ENCODE peak calls at places on chromosome 13, in four cellular contexts. N, I, X and E are unnamed samples.
A peak's percentile ranks its signal among the peaks of the same experiment; 100 is the strongest.

GRCh38 chr13:39159971-39160370 is 121.7 kb downstream of the NHLRC3 start:
- DNase-seq in N (no peak), I (no peak), X (no peak), E (no peak)

GRCh38 chr13:43132228-43132627 is 108.8 kb downstream of the DNAJC15 start:
- DNase-seq in N (no peak), I (no peak), X (peak; percentile 52), E (no peak)

GRCh38 chr13:71935166-71935840 is 68.3 kb upstream of the DACH1 start:
- DNase-seq in N (no peak), I (no peak), X (no peak), E (no peak)

GRCh38 chr13:65292488-65292901 is 1937.6 kb downstream of the PCDH9 start:
- DNase-seq in N (no peak), I (no peak), X (no peak), E (no peak)

GRCh38 chr13:96963786-96964475 is 30.3 kb downstream of the OXGR1 start:
- DNase-seq in N (no peak), I (no peak), X (no peak), E (no peak)

GRCh38 chr13:108227651-108228272 is 9.6 kb downstream of the ABHD13 start:
- DNase-seq in N (no peak), I (no peak), X (peak; percentile 21), E (peak; percentile 53)

GRCh38 chr13:39818953-39819352 is 163.5 kb downstream of the COG6 start:
- DNase-seq in N (no peak), I (no peak), X (no peak), E (no peak)

GRCh38 chr13:73551736-73552135 is 492.9 kb downstream of the KLF5 start:
- DNase-seq in N (no peak), I (no peak), X (no peak), E (no peak)

GRCh38 chr13:31038834-31039552 is 106.5 kb downstream of the TEX26 start:
- DNase-seq in N (no peak), I (peak; percentile 84), X (no peak), E (no peak)

GRCh38 chr13:76764429-76764828 is 121.8 kb downstream of the KCTD12 start:
- DNase-seq in N (no peak), I (no peak), X (no peak), E (no peak)

GRCh38 chr13:29572575-29572974 is 22.9 kb downstream of the SLC7A1 start:
- DNase-seq in N (no peak), I (no peak), X (no peak), E (no peak)

GRCh38 chr13:29570058-29570654 is 25.3 kb downstream of the SLC7A1 start:
- DNase-seq in N (no peak), I (no peak), X (no peak), E (no peak)

GRCh38 chr13:29575098-29575497 is 20.4 kb downstream of the SLC7A1 start:
- DNase-seq in N (no peak), I (no peak), X (no peak), E (no peak)

GRCh38 chr13:29571876-29572570 is 23.5 kb downstream of the SLC7A1 start:
- DNase-seq in N (no peak), I (no peak), X (peak; percentile 86), E (no peak)

GRCh38 chr13:29573190-29573589 is 22.3 kb downstream of the SLC7A1 start:
- DNase-seq in N (no peak), I (no peak), X (no peak), E (no peak)
- H2AFZ ChIP-seq in N (no peak overlapping the region), I (peak overlapping the region; percentile 43), X (no peak overlapping the region), E (no peak overlapping the region)

DNA sequence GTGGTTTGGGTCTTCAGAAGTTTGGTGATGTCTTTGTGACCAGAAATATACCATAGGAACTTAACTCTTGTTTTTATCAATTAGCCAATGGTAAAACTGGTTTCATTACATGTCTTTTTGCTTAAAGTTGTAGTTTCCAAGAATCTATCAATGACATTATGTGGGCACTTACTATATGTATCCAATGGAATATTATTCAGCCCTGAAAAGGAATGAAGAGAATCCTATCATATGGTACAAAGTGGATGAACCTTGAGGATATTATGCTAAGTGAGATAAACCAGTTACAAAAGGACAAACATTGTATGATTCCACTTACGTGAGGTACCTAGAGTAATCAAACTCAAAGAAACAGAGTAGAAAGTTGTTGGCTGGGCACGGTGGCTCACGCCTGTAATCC is 26.4 kb downstream of the RCBTB1 start:
- DNase-seq in N (no peak), I (no peak), X (no peak), E (no peak)
- TF ChIP-seq HDAC6 in N (no peak), I (no peak), X (no peak), E (no peak)

DNA sequence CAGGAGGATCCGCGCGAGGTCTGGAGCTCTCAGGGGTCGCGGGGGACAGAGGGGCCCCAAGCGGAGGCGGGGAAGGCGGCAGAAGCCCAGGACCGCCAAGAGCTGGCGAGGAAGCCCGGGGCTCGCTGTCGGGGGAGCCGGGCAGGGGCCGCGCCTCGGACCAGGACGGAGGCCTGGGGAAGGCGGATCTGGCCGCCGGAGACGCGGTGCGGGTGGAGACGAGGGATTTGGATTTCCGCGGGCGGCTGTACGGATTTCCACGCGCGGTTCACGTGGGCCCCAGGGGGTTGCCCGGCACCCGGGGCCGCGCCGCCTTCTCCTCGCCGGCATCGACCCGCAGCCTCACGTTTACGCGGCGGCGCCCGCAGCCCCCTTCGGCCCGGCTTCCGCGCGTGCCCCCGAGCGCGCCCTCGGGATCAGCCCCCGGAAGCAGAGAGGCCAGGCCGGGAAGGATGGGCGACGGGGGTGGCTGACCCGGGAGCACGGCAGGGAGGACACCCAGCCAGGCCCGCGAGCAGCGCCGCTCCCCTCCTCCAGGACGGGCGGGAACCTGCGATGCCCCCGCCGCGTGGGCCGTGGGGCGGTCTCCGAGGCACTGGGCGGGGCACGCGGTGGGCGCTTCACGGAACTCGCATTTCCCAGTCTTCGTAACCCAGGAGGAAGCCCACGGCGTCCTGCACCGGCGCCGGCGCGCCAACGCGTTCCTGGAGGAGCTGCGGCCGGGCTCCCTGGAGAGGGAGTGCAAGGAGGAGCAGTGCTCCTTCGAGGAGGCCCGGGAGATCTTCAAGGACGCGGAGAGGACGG is 4.7 kb downstream of the F7 start:
- DNase-seq in N (no peak), I (no peak), X (no peak), E (no peak)
- H2AFZ ChIP-seq in N (peak overlapping the region; percentile 72), I (no peak overlapping the region), X (no peak overlapping the region), E (no peak overlapping the region)

DNA sequence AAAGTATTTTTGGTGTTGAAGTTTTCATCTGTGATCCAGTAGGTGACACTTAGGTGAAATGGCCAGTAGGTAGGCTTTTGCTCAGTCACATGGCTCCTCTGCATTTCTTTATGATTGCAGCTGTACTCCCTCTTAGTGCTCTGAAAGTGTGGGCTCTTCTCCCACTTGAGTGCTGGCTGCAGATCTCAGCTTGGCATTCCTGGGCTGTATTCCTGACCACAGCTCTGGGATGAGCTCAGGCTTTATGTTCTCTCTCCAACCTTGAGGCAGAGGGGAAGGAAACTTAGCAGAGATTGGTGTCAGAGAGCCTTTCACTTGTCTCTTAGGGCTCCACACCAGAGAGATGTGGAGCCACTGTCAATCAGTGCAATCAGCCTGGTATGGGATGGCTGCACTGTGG is 254.3 kb downstream of the NDFIP2 start:
- DNase-seq in N (no peak), I (no peak), X (no peak), E (no peak)
- TF ChIP-seq HDAC6 in N (no peak), I (no peak), X (no peak), E (no peak)

GRCh38 chr13:44575741-44576395 is at the start of gene TSC22D1:
- DNase-seq in N (peak; percentile 63), I (no peak), X (no peak), E (no peak)

GRCh38 chr13:44574466-44574855 is 1.7 kb downstream of the TSC22D1 start:
- DNase-seq in N (no peak), I (no peak), X (no peak), E (no peak)

GRCh38 chr13:44575035-44575434 is 1.1 kb downstream of the TSC22D1 start:
- DNase-seq in N (no peak), I (no peak), X (no peak), E (no peak)

GRCh38 chr13:44573071-44573470 is 3.1 kb downstream of the TSC22D1 start:
- DNase-seq in N (no peak), I (no peak), X (no peak), E (no peak)

DNA sequence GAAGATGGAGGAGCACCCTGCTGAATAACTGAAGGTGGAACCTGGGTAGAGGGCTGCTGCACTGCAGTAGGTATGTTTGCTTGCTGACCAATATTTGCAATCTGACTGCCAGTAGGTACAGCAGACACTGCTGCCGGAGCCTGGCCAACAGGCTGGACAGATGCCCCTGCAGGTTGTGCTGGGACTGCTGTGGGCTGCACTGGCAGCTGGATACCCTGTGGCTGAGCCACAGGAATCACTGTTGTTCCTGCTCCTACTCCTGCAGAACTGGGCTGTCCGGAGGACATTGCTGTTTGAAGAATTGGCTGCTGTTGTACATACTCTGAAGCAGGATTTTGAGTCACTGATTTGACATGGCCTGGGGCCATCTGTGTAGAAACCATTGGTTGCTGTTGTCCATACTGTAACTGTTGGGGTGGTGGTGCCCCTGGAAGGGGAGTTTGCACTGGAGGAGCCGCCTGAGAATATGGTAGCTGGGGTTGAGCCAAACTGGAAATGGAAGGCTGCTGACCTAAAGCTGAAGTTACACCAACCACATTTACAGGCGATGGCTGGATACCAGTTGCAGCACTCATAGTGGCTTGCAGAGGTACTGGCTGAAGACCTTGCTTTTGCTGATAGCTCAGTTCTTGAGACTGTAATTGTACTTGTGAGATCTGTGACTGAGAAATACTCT is 2.2 kb downstream of the TSC22D1 start:
- DNase-seq in N (no peak), I (no peak), X (peak; percentile 11), E (peak; percentile 9)
- H2AFZ ChIP-seq in N (no peak overlapping the region), I (no peak overlapping the region), X (no peak overlapping the region), E (no peak overlapping the region)

DNA sequence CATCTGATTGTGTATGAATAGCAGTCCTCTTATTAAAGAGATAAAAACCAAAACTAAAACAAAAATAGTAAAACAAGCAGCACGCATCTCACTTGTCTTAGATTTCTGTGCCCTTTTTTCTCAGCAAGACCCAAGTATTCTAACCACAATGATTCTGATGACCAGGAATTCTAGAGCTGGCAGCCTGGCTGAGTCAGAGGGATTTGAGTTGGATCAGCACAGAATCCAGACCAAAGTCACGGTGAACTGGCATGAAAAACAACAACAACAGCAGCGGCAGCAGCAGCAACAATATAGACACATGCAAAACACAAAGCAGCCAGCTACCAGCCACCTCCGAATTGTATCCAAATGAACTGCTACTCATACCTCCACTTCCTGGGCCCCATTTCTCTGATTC is 360.5 kb downstream of the KCNRG start:
- DNase-seq in N (no peak), I (no peak), X (no peak), E (no peak)
- TF ChIP-seq HDAC6 in N (no peak), I (no peak), X (no peak), E (no peak)

GRCh38 chr13:109275390-109275789 is 511.0 kb downstream of the IRS2 start:
- DNase-seq in N (no peak), I (no peak), X (no peak), E (no peak)
- H2AFZ ChIP-seq in N (no peak overlapping the region), I (no peak overlapping the region), X (no peak overlapping the region), E (no peak overlapping the region)

GRCh38 chr13:27131202-27131623 is 40.4 kb downstream of the USP12 start:
- DNase-seq in N (no peak), I (peak; percentile 99), X (no peak), E (peak; percentile 13)

GRCh38 chr13:27131906-27132305 is 39.7 kb downstream of the USP12 start:
- DNase-seq in N (no peak), I (no peak), X (no peak), E (no peak)

GRCh38 chr13:27133889-27134288 is 37.7 kb downstream of the USP12 start:
- DNase-seq in N (no peak), I (no peak), X (no peak), E (no peak)

GRCh38 chr13:27130223-27131015 is 41.2 kb downstream of the USP12 start:
- DNase-seq in N (no peak), I (no peak), X (no peak), E (no peak)

GRCh38 chr13:27132538-27132937 is 39.1 kb downstream of the USP12 start:
- DNase-seq in N (no peak), I (peak; percentile 40), X (no peak), E (no peak)
- TF ChIP-seq HDAC6 in N (no peak), I (no peak), X (no peak), E (no peak)